ENCODE peak calls at places on chromosome 15, in five cellular contexts. V is AG10803, J is HCT116, L is breast epithelium, D is AG04450. E is an unnamed sample.

GRCh38 chr15:57017024-57017423 is 98.6 kb downstream of the TCF12 start:
- DNase-seq in V (no peak), J (no peak), L (no peak), D (no peak), E (no peak)

GRCh38 chr15:58988011-58988785 is 735 bp downstream of the RNF111 start:
- DNase-seq in V (peak), J (no peak), L (no peak), D (no peak), E (peak)

GRCh38 chr15:82709421-82710207 is at the start of gene AP3B2:
- DNase-seq in V (peak), J (no peak), L (peak), D (no peak), E (peak)

GRCh38 chr15:63156708-63157065 is 590 bp downstream of the RPS27L start:
- DNase-seq in V (peak), J (no peak), L (no peak), D (no peak), E (peak)

GRCh38 chr15:40925863-40926658 is 3.1 kb upstream of the DLL4 start:
- DNase-seq in V (peak), J (no peak), L (no peak), D (no peak), E (no peak)

GRCh38 chr15:100601628-100602063 is 338 bp downstream of the LINS1 start:
- DNase-seq in V (no peak), J (no peak), L (no peak), D (no peak), E (no peak)

GRCh38 chr15:83654379-83655236 is 685 bp downstream of the ADAMTSL3 start:
- DNase-seq in V (no peak), J (no peak), L (no peak), D (no peak), E (peak)

GRCh38 chr15:39130556-39131379 is 450.1 kb upstream of the THBS1 start:
- DNase-seq in V (peak), J (no peak), L (no peak), D (no peak), E (no peak)

GRCh38 chr15:32656091-32656860 is 14.8 kb downstream of the SCG5 start:
- DNase-seq in V (no peak), J (no peak), L (no peak), D (no peak), E (no peak)

DNA sequence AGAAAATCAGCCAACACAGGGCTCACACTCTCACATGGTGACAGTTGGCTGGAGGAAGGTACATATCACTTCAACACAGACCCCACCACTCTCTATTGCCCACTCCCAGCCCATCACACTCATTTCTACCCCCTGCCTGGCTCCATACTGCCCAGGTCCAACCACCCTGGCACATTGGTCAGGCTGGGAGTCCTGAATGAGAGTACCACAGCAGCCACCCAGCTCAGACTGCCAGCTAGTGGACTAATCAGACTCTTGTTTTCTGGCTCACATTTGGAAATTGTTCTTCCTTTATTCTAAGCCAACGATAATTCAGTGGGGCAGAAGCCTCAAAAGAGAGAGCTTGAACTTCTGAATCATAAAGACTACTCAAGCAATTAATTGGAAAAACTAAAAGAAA is 20.0 kb downstream of the MRPL46 start:
- DNase-seq in V (peak), J (no peak), L (no peak), D (no peak), E (no peak)
- TF ChIP-seq CTCF in V (peak), J (no peak), L (no peak), D (no peak), E (no peak)

DNA sequence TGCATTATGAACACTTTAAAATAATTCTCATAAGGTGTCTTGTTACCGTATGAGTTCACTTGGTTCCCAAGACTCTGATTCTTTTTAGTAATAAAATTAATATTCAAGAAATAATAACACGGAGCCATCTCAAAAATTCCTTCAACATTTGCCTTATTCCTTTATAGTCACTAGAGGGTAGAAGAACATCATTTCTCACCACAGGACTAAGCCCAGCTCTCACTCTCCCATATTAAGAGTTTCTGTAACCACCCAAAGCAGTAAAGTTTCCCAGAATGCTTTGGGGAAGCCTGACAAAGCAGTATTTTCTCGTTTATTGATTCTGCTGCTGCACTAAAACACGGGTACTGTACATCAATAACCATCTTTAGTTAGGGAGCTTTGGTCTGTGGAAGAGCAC is 114.9 kb downstream of the MCTP2 start:
- DNase-seq in V (peak), J (no peak), L (no peak), D (no peak), E (no peak)
- TF ChIP-seq CTCF in V (no peak), J (no peak), L (no peak), D (no peak), E (peak)

GRCh38 chr15:27268923-27269322 is 297.9 kb downstream of the GABRG3 start:
- DNase-seq in V (no peak), J (no peak), L (no peak), D (no peak), E (no peak)
- TF ChIP-seq CTCF in V (no peak), J (no peak), L (no peak), D (no peak), E (no peak)

GRCh38 chr15:74664028-74664616 is 31.7 kb downstream of the EDC3 start:
- DNase-seq in V (peak), J (no peak), L (no peak), D (peak), E (peak)

GRCh38 chr15:74664670-74665069 is 31.2 kb downstream of the EDC3 start:
- DNase-seq in V (no peak), J (no peak), L (no peak), D (no peak), E (no peak)

GRCh38 chr15:74657846-74658245 is 38.0 kb downstream of the EDC3 start:
- DNase-seq in V (peak), J (no peak), L (no peak), D (no peak), E (no peak)

GRCh38 chr15:74663303-74664027 is 32.4 kb downstream of the EDC3 start:
- DNase-seq in V (no peak), J (no peak), L (no peak), D (no peak), E (no peak)

DNA sequence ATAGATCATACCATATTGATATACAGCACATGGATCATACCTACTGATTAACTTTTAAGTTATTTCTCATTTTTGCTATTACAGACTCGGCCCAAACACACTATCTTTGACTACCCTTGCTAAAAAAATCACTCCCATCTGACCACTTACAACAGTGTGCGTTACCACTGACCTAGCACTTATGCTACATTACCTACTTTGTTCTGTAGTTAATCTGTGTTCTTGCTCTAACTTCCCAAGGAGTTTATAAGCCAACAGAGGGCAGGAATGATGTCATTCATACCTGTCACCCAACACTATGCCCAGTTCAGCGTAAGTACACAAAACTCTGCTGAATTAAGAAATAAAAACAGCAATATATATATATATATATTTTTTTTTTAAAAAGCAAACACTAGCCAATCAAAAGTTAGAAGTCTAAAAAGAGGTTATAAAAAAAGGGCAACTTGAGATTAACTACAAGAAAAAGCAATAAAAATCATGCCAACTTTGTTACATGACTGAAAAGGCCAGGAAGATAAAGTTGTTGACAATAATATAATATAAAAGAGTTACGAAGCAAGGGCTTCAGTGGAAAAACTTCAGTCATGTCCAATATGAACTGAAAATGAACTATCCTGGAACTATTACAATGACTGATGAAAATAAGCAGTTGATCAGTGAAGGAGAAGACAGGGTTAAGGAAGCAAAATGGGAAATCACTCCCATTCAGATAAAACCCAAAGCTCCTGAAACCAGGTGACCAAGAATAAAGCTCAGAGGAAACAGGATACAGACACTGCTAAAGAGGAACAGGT is 33.6 kb downstream of the EDC3 start:
- DNase-seq in V (no peak), J (no peak), L (no peak), D (no peak), E (no peak)
- TF ChIP-seq CTCF in V (no peak), J (no peak), L (no peak), D (no peak), E (no peak)

GRCh38 chr15:70636540-70637165 is 126.7 kb downstream of the UACA start:
- DNase-seq in V (peak), J (peak), L (no peak), D (no peak), E (no peak)
- TF ChIP-seq CTCF in V (peak), J (peak), L (no peak), D (peak), E (peak)